ENCODE peak calls at places on chromosome 2, in ten cellular contexts. K, S, B, A, Z, E, L, P, Q and V are unnamed samples.

GRCh38 chr2:18903750-18904149 is 314.4 kb upstream of the NT5C1B start:
- DNase-seq in L (peak), A (no peak), E (no peak), Z (no peak), S (no peak), B (no peak), K (no peak), Q (no peak), P (no peak), V (no peak)

GRCh38 chr2:197308635-197309368 is 1.8 kb downstream of the ANKRD44 start:
- DNase-seq in P (no peak), L (no peak), Q (no peak), K (no peak), E (peak), Z (no peak), A (no peak), S (no peak), B (no peak), V (no peak)

GRCh38 chr2:222427606-222428320 is 3.4 kb downstream of the SGPP2 start:
- DNase-seq in Z (no peak), L (no peak), A (no peak), P (no peak), B (peak), Q (peak), K (no peak), S (no peak), E (no peak), V (no peak)

GRCh38 chr2:78861546-78861945 is 164.0 kb upstream of the REG3G start:
- DNase-seq in K (no peak), Q (no peak), S (no peak), B (peak), P (no peak), E (no peak), A (no peak), Z (no peak), L (no peak), V (no peak)

GRCh38 chr2:129103922-129104878 is 785.5 kb upstream of the HS6ST1 start:
- DNase-seq in S (no peak), K (no peak), Q (no peak), P (no peak), A (no peak), E (no peak), L (no peak), Z (no peak), B (no peak), V (no peak)

GRCh38 chr2:215782965-215783364 is 230.4 kb downstream of the MREG start:
- DNase-seq in B (no peak), K (no peak), A (no peak), E (no peak), L (no peak), P (no peak), Q (no peak), S (no peak), Z (no peak), V (no peak)

GRCh38 chr2:171615071-171615470 is 72.2 kb upstream of the DYNC1I2 start:
- DNase-seq in P (no peak), S (no peak), K (no peak), A (no peak), L (no peak), E (peak), B (no peak), Q (no peak), Z (no peak), V (no peak)

GRCh38 chr2:226256709-226257401 is 542.8 kb downstream of the IRS1 start:
- DNase-seq in A (no peak), Q (no peak), P (no peak), S (no peak), K (no peak), Z (no peak), E (peak), B (no peak), L (no peak), V (no peak)

GRCh38 chr2:75637568-75637967 is 9.0 kb upstream of the MRPL19 start:
- DNase-seq in L (no peak), B (no peak), S (no peak), K (no peak), A (no peak), Q (no peak), E (no peak), Z (no peak), P (no peak), V (no peak)

GRCh38 chr2:216683846-216684245 is 11.5 kb downstream of the IGFBP5 start:
- DNase-seq in A (peak), E (peak), P (peak), K (peak), L (no peak), Q (no peak), B (peak), S (no peak), Z (peak), V (no peak)

GRCh38 chr2:141490886-141491285 is 639.9 kb downstream of the LRP1B start:
- DNase-seq in S (no peak), P (no peak), B (no peak), Q (no peak), E (peak), A (peak), K (no peak), L (no peak), Z (no peak), V (no peak)

GRCh38 chr2:219644801-219645480 is 17.5 kb downstream of the SLC4A3 start:
- DNase-seq in E (peak), B (no peak), L (no peak), Z (peak), S (no peak), K (no peak), P (peak), Q (no peak), A (no peak), V (no peak)

GRCh38 chr2:79139423-79139822 is 19.1 kb downstream of the REG1A start:
- DNase-seq in K (no peak), E (no peak), A (no peak), Z (no peak), B (no peak), S (no peak), Q (no peak), P (no peak), L (no peak), V (no peak)

GRCh38 chr2:178273787-178274360 is 79.6 kb downstream of the OSBPL6 start:
- DNase-seq in P (no peak), L (no peak), K (no peak), E (no peak), A (no peak), B (no peak), Q (no peak), Z (no peak), S (no peak), V (no peak)

GRCh38 chr2:24920813-24921441 is 890 bp upstream of the ADCY3 start:
- DNase-seq in P (no peak), L (no peak), K (no peak), S (no peak), Z (no peak), Q (peak), E (no peak), A (no peak), B (no peak), V (no peak)

GRCh38 chr2:8679827-8680731 is 1.8 kb upstream of the ID2 start:
- DNase-seq in S (no peak), K (no peak), E (peak), Q (peak), Z (no peak), P (peak), B (no peak), L (no peak), A (peak), V (peak)

GRCh38 chr2:73000808-73001570 is 70.5 kb downstream of the SFXN5 start:
- DNase-seq in S (no peak), B (no peak), P (peak), E (no peak), K (no peak), A (no peak), Z (peak), Q (no peak), L (no peak), V (no peak)

GRCh38 chr2:8692783-8693768 is 11.2 kb downstream of the ID2 start:
- DNase-seq in L (peak), B (no peak), S (peak), A (no peak), P (no peak), K (no peak), Z (no peak), Q (peak), E (no peak), V (no peak)

GRCh38 chr2:134491796-134492441 is 226.9 kb downstream of the TMEM163 start:
- DNase-seq in E (peak), P (no peak), K (no peak), Q (peak), A (no peak), Z (no peak), L (peak), S (no peak), B (peak), V (no peak)
- TF ChIP-seq CTCF in E (no peak), P (no peak), K (no peak), Q (no peak), A (no peak), Z (no peak), L (no peak), S (no peak), B (no peak), V (no peak)

DNA sequence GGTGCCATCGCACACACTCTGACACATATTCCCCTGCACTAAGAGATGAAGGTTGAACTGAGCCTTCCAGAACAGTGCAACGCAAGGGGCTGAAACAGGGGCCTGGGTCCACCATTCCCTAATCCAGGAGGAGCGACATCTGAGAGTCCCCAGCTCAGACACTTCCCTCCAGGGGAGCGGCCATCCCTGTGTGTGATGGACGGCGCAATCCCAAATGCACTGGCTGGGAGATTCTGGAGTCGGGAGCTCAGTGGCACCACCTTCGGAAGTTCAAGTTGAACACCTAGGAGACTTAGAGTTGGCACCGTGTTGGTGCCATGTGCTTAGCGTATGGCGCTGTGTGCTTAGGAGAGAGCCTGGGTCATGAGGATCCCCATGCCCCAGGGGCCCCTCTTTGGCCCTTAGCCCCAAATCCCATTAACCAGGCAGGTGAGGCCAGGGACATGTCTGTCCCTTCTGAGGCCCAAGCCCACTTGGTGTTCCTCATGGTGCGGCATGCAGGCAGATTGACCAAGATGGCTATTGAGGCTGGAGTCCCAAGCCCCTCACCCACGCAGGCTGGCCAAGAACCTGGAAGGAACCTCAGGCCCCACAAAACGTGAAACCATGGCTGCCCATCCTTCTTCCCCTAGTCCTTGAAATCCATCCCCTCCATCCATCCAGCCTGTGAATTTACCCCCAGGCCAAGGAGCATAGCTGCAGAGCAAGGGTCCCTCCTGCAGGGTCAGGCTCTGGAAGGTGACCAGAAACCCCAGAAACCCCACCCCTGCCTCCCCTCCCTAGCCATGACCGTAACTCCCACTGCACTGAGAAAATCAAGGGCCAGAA is 114.1 kb upstream of the OTOS start:
- DNase-seq in Q (no peak), K (no peak), A (no peak), Z (peak), L (no peak), P (no peak), E (no peak), S (no peak), B (no peak), V (no peak)
- TF ChIP-seq CTCF in Q (no peak), K (no peak), A (no peak), Z (no peak), L (no peak), P (no peak), E (no peak), S (no peak), B (no peak), V (no peak)

GRCh38 chr2:228056293-228056692 is 125.2 kb downstream of the SPHKAP start:
- DNase-seq in K (no peak), Q (no peak), B (no peak), P (no peak), E (no peak), L (no peak), Z (no peak), S (no peak), A (no peak), V (no peak)

GRCh38 chr2:228059735-228060134 is 121.8 kb downstream of the SPHKAP start:
- DNase-seq in S (no peak), Q (no peak), E (no peak), K (no peak), Z (no peak), P (no peak), L (no peak), B (no peak), A (no peak), V (no peak)

DNA sequence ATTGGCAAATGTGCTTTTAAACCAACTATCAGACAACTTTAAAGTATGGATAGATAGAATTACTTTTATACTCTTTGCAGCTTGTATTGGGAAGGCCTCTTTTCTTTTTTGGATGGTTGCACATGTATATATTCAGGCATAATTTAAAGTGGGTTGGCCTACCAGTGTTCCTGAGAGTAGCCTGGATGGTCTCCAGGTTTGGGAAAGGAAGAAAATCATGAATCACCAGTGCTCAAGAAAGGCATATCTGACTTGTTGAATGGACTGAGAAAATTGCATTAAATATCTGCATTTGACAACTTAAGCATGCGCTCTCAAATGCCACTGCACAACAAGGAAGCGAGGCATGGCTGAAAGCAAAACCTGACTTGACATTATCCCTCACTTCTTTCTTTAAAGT is 124.8 kb downstream of the SPHKAP start:
- DNase-seq in L (no peak), A (no peak), Z (no peak), P (no peak), B (no peak), S (no peak), Q (no peak), K (no peak), E (no peak), V (no peak)
- TF ChIP-seq CTCF in L (no peak), A (no peak), Z (no peak), P (no peak), B (no peak), S (no peak), Q (no peak), K (no peak), E (no peak), V (no peak)

GRCh38 chr2:204145197-204146190 is 208.9 kb downstream of the ICOS start:
- DNase-seq in S (peak), K (no peak), Q (peak), B (peak), P (peak), Z (peak), L (peak), A (peak), E (peak), V (peak)
- TF ChIP-seq CTCF in S (peak), K (peak), Q (peak), B (peak), P (no peak), Z (peak), L (peak), A (peak), E (peak), V (peak)

GRCh38 chr2:234406085-234406484 is 90.8 kb downstream of the ARL4C start:
- DNase-seq in S (no peak), L (no peak), Z (no peak), E (no peak), P (no peak), K (no peak), B (no peak), A (no peak), Q (no peak), V (no peak)
- TF ChIP-seq CTCF in S (no peak), L (no peak), Z (no peak), E (no peak), P (no peak), K (no peak), B (no peak), A (peak), Q (no peak), V (no peak)

DNA sequence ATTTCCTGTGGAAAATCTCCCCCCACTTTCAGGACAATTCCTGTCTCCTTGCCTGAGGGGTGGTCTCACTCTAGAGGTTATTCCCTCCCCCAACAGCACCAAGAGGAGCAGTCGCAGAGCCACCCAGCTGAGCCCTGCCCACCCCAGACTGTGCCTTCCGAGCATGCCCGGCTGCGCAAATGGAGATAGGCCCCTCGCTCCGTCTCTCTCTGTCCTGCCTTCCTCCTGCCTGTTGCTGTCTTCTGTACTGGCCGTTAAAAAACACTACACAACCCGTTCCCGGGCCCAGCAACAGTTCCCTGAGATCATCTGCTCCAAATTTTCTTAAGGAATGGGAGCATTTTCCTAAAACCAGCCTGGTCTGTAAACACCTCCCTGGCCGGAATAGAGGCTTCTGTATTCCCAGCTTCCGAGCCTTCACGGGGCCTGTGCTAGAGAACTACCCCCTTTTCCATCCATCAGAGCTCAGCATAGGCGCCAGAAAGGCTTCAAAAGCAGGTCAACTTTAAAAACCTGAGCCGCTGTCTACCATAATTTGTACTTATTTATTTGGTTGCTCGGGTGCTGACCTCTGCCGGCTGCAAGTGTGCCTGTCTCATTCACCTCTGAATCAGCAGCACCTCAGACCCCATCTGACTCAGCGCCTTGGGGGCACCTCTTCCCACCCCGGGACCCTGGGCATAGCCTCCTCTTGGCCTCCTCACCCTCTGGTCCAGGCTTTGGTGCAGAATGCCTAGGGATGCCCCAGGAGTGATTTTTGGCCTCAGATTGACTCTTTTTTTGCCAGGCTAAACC is 159.4 kb downstream of the PXDN start:
- DNase-seq in K (no peak), B (no peak), S (no peak), P (peak), L (peak), Z (no peak), Q (no peak), A (no peak), E (no peak), V (no peak)
- TF ChIP-seq CTCF in K (no peak), B (no peak), S (no peak), P (no peak), L (no peak), Z (no peak), Q (no peak), A (peak), E (peak), V (no peak)

DNA sequence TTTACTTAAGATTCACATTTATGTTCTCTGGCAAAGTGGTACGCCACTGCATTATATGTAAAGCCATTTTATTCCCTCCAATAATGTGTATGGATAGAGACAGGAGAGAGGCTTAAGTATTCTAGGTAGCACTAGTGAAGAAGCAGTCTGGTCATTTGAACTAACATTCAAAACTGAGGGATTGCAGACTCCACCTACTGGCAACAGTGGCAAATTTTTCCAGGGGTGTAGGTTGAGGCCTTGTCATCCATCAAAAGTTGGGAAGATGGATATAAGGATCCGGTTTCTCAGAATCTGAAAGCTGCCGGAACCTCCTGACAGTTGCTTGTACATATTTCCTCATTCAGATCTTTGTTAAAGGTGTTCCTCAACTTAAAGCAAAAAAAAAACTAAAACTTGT is 465.5 kb upstream of the FSHR start:
- DNase-seq in B (no peak), K (no peak), A (no peak), Q (peak), E (no peak), L (no peak), Z (no peak), P (no peak), S (no peak), V (no peak)
- TF ChIP-seq CTCF in B (no peak), K (no peak), A (no peak), Q (no peak), E (no peak), L (peak), Z (no peak), P (no peak), S (peak), V (peak)